ENCODE peak calls at places on chromosomes 12 and 14, in ten cellular contexts. V, W, R, F, X, T, O, K, U and L are unnamed samples.

GRCh38 chr12:29929295-29929694 is 145.6 kb upstream of the TMTC1 start:
- DNase-seq in R (no peak), O (no peak), K (no peak), F (no peak), W (no peak), U (no peak), V (no peak), X (no peak), T (peak; percentile 26), L (no peak)

GRCh38 chr12:57133916-57134315 is 5.6 kb downstream of the LRP1 start:
- DNase-seq in T (no peak), O (peak; percentile 7), X (no peak), R (no peak), F (no peak), V (no peak), U (no peak), W (no peak), K (no peak), L (no peak)

GRCh38 chr14:33165926-33166289 is 227.2 kb downstream of the NPAS3 start:
- DNase-seq in X (no peak), W (no peak), F (no peak), K (no peak), T (no peak), R (no peak), U (no peak), O (no peak), V (no peak), L (no peak)

GRCh38 chr12:65813983-65814382 is 10.3 kb upstream of the HMGA2 start:
- DNase-seq in K (no peak), X (no peak), W (no peak), T (no peak), F (no peak), O (no peak), U (no peak), V (no peak), R (no peak), L (no peak)

GRCh38 chr14:80554139-80554538 is 342.8 kb upstream of the DIO2 start:
- DNase-seq in W (no peak), R (no peak), F (no peak), O (no peak), U (no peak), K (no peak), X (no peak), V (no peak), T (no peak), L (no peak)

GRCh38 chr14:91839754-91840153 is 27.6 kb downstream of the TC2N start:
- DNase-seq in F (no peak), V (no peak), W (no peak), U (no peak), K (no peak), R (no peak), O (no peak), T (no peak), X (no peak), L (no peak)

GRCh38 chr14:99537399-99537798 is 56.2 kb downstream of the CCNK start:
- DNase-seq in F (no peak), V (no peak), R (no peak), T (no peak), X (no peak), K (no peak), O (peak; percentile 48), U (no peak), W (no peak), L (no peak)

GRCh38 chr14:31717294-31718085 is 156.3 kb downstream of the NUBPL start:
- DNase-seq in R (peak; percentile 36), W (no peak), K (no peak), V (no peak), T (no peak), X (no peak), F (no peak), O (no peak), U (no peak), L (no peak)

GRCh38 chr12:3698218-3698974 is 54.5 kb downstream of the CRACR2A start:
- DNase-seq in K (no peak), X (no peak), R (peak; percentile 36), U (no peak), T (peak; percentile 79), O (no peak), F (no peak), V (no peak), W (no peak), L (no peak)

GRCh38 chr12:26557326-26557725 is 275.7 kb downstream of the ITPR2 start:
- DNase-seq in T (no peak), X (no peak), F (no peak), V (no peak), W (no peak), R (no peak), U (no peak), O (no peak), K (no peak), L (no peak)

GRCh38 chr12:60255044-60255443 is 659.2 kb downstream of the SLC16A7 start:
- DNase-seq in V (no peak), T (no peak), F (no peak), R (no peak), X (no peak), K (no peak), W (no peak), U (no peak), O (no peak), L (no peak)

GRCh38 chr12:71499834-71500233 is 60.2 kb downstream of the LGR5 start:
- DNase-seq in R (no peak), V (no peak), T (no peak), U (no peak), F (no peak), O (no peak), K (no peak), W (no peak), X (no peak), L (no peak)

GRCh38 chr12:55955800-55956508 is 9.9 kb downstream of the PMEL start:
- DNase-seq in V (no peak), W (no peak), R (no peak), T (no peak), U (peak; percentile 26), O (peak; percentile 27), F (no peak), K (peak; percentile 47), X (peak; percentile 49), L (peak; percentile 77)

GRCh38 chr12:81723361-81723760 is 35.8 kb downstream of the PPFIA2 start:
- DNase-seq in F (no peak), V (no peak), R (no peak), O (no peak), W (no peak), X (no peak), K (no peak), U (no peak), T (no peak), L (no peak)

GRCh38 chr12:52010152-52010622 is 3.4 kb downstream of the TAMALIN start:
- DNase-seq in X (no peak), W (peak; percentile 20), V (peak; percentile 42), U (no peak), K (no peak), T (no peak), R (no peak), F (no peak), O (peak; percentile 52), L (no peak)

GRCh38 chr14:81868172-81868571 is 334.5 kb upstream of the SEL1L start:
- DNase-seq in T (no peak), O (no peak), X (no peak), W (no peak), K (no peak), F (no peak), R (no peak), U (no peak), V (no peak), L (no peak)

GRCh38 chr12:124756730-124757129 is 106.9 kb downstream of the SCARB1 start:
- DNase-seq in O (no peak), T (no peak), W (no peak), U (no peak), X (no peak), K (no peak), R (no peak), V (no peak), F (no peak), L (no peak)

GRCh38 chr12:48078901-48079300 is 27.0 kb downstream of the SENP1 start:
- DNase-seq in F (no peak), V (no peak), W (no peak), X (no peak), U (no peak), O (no peak), K (no peak), T (no peak), R (no peak), L (no peak)

GRCh38 chr12:19436931-19437330 is 2.4 kb upstream of the AEBP2 start:
- DNase-seq in R (no peak), T (no peak), X (no peak), U (no peak), V (no peak), W (no peak), K (no peak), O (no peak), F (no peak), L (no peak)

GRCh38 chr12:129941646-129942045 is 37.8 kb upstream of the TMEM132D start:
- DNase-seq in O (no peak), R (no peak), X (no peak), V (no peak), K (no peak), F (no peak), T (no peak), W (no peak), U (no peak), L (no peak)

GRCh38 chr14:33949051-33950037 is 1.5 kb downstream of the EGLN3 start:
- DNase-seq in V (no peak), T (peak; percentile 25), W (no peak), K (no peak), O (no peak), R (no peak), U (no peak), F (no peak), X (no peak), L (no peak)

GRCh38 chr12:92378682-92379479 is 233.2 kb upstream of the BTG1 start:
- DNase-seq in R (no peak), K (no peak), T (no peak), X (no peak), U (no peak), F (no peak), V (no peak), W (no peak), O (no peak), L (no peak)

GRCh38 chr12:112170971-112171596 is 45.7 kb downstream of the TRAFD1 start:
- DNase-seq in X (no peak), U (no peak), T (no peak), W (no peak), O (no peak), R (no peak), F (no peak), K (no peak), V (no peak), L (no peak)

GRCh38 chr12:40551466-40551865 is 140.8 kb upstream of the CNTN1 start:
- DNase-seq in K (no peak), R (no peak), U (no peak), F (no peak), O (no peak), T (no peak), V (no peak), W (no peak), X (no peak), L (no peak)

GRCh38 chr14:88962356-88962755 is 137.9 kb downstream of the TTC8 start:
- DNase-seq in T (no peak), W (no peak), R (no peak), U (no peak), K (no peak), X (no peak), F (no peak), V (no peak), O (no peak), L (no peak)

GRCh38 chr14:64727551-64728071 is 23.4 kb downstream of the PLEKHG3 start:
- DNase-seq in T (no peak), O (no peak), R (no peak), K (no peak), X (no peak), F (no peak), V (no peak), W (no peak), U (no peak), L (no peak)

GRCh38 chr12:6169107-6169440 is 31.1 kb upstream of the CD9 start:
- DNase-seq in U (no peak), O (no peak), T (no peak), V (no peak), W (no peak), R (no peak), X (no peak), K (no peak), F (no peak), L (no peak)

GRCh38 chr14:99884834-99885648 is 91.8 kb downstream of the EML1 start:
- DNase-seq in K (no peak), T (peak; percentile 67), O (no peak), W (peak; percentile 52), R (peak; percentile 87), X (no peak), U (no peak), F (no peak), V (peak; percentile 49), L (no peak)